ENCODE peak calls at places on chromosomes 13 and 19, in four cellular contexts. L, O, R and S are unnamed samples.

GRCh38 chr19:5864013-5864720 is 6.2 kb downstream of the FUT5 start:
- DNase-seq in R (no peak), O (no peak), L (no peak), S (no peak)

GRCh38 chr13:73449258-73449657 is 390.5 kb downstream of the KLF5 start:
- DNase-seq in O (no peak), R (no peak), L (no peak), S (no peak)

GRCh38 chr19:46402725-46403124 is 10.6 kb downstream of the CCDC8 start:
- DNase-seq in O (no peak), R (no peak), L (peak), S (no peak)

GRCh38 chr19:4295972-4296771 is 6.0 kb downstream of the TMIGD2 start:
- DNase-seq in L (no peak), R (peak), O (no peak), S (peak)

GRCh38 chr13:52127783-52128702 is 830 bp downstream of the NEK5 start:
- DNase-seq in O (no peak), L (peak), R (peak), S (peak)

GRCh38 chr19:9914315-9915207 is 21.8 kb downstream of the OLFM2 start:
- DNase-seq in O (peak), L (peak), R (peak), S (peak)

GRCh38 chr19:58575183-58576041 is 2.3 kb upstream of the MZF1 start:
- DNase-seq in L (peak), R (peak), O (peak), S (peak)

GRCh38 chr13:59490651-59491050 is 673.1 kb downstream of the DIAPH3 start:
- DNase-seq in O (no peak), R (no peak), L (no peak), S (no peak)

GRCh38 chr19:47707135-47707925 is 5.9 kb upstream of the EHD2 start:
- DNase-seq in O (peak), L (peak), R (peak), S (peak)

GRCh38 chr19:45406957-45407375 is 522 bp downstream of the POLR1G start:
- DNase-seq in O (no peak), L (no peak), R (no peak), S (no peak)

GRCh38 chr19:56106397-56106849 is 14.7 kb downstream of the ZNF787 start:
- DNase-seq in L (no peak), O (no peak), R (no peak), S (peak)

GRCh38 chr19:42436006-42436405 is 6.7 kb downstream of the CXCL17 start:
- DNase-seq in R (no peak), O (no peak), L (no peak), S (no peak)

GRCh38 chr13:106464076-106464475 is 71.4 kb downstream of the EFNB2 start:
- DNase-seq in L (no peak), O (no peak), R (no peak), S (no peak)

GRCh38 chr13:31775148-31775547 is 35.8 kb downstream of the RXFP2 start:
- DNase-seq in R (no peak), O (no peak), L (no peak), S (no peak)

GRCh38 chr13:85313761-85314503 is 485.3 kb downstream of the SLITRK6 start:
- DNase-seq in O (no peak), R (no peak), L (no peak), S (no peak)

GRCh38 chr19:10669246-10669645 is 15.1 kb downstream of the ILF3 start:
- DNase-seq in L (no peak), O (no peak), R (no peak), S (no peak)

GRCh38 chr19:49739098-49739497 is 24.0 kb downstream of the TSKS start:
- DNase-seq in O (no peak), R (no peak), L (no peak), S (no peak)

GRCh38 chr19:29781582-29782580 is 29.9 kb upstream of the CCNE1 start:
- DNase-seq in L (no peak), O (no peak), R (no peak), S (no peak)

GRCh38 chr19:39411832-39412099 is 703 bp upstream of the PLEKHG2 start:
- DNase-seq in R (peak), O (peak), L (peak), S (peak)

GRCh38 chr13:99505814-99506269 is 4.6 kb downstream of the TM9SF2 start:
- DNase-seq in O (no peak), R (no peak), L (no peak), S (no peak)

DNA sequence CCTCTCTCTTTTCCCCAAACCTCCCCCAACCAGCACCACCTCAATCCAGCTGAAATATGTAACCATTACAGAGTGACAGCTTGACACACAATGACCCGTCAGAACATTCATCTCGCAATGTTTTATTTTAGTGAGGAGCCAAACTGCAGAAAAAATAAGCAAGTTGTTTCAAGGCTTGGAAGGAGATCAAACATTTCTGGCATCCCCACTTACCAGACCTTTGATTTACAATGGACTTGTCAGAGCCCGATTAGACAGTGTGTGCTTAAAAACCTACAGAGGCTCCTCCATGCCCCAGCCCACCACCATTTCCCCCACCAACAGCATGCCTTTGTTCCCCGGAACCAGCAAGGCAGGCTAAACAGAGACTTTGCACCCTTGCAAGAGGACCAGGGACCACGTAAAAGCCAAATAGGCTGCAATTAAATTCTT is 382.8 kb upstream of the ZNF507 start:
- DNase-seq in R (no peak), O (no peak), L (no peak), S (no peak)
- TF ChIP-seq POLR2AphosphoS5 in R (no peak), O (no peak), L (peak), S (no peak)

GRCh38 chr13:112714366-112714765 is 24.5 kb downstream of the ATP11A start:
- DNase-seq in R (no peak), L (peak), O (no peak), S (peak)
- H3K27ac ChIP-seq in R (peak), L (no peak), O (no peak), S (no peak)

GRCh38 chr13:110907951-110908898 is 6.6 kb downstream of the ANKRD10 start:
- DNase-seq in R (peak), O (no peak), L (no peak), S (peak)
- H3K4me3 ChIP-seq in R (peak), O (no peak), L (no peak), S (no peak)

DNA sequence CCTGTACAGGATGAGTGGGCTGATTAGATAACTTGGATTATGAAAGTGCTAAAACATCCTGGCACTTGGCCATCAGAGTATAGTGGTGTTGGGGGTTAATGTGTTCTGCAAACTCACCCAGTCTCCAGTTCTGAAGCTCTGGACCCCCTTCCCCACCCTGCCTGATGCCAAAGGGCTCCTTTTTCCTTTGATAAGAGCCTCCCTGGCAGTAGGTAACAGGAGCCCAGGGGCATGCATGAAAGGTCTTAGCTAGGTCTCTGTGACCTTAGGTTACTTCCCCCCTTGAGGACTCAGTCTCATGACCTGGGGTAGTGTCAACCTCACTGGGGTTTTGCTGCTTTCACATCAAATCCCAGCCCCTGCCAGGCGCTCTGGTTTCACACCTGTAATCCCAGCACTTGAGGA is 2.5 kb downstream of the RPS28 start:
- DNase-seq in O (no peak), R (no peak), L (no peak), S (no peak)
- TF ChIP-seq POLR2AphosphoS5 in O (no peak), R (no peak), L (no peak), S (no peak)